ENCODE peak calls at places on chromosomes 2 and 18, in eight cellular contexts. D is NCI-H2081, P is GM06990, M is iris pigment epithelial cell, B is AG09309, U is amygdala, N is trophoblast cell, L is C1 segment of cervical spinal cord. Q is an unnamed sample.

GRCh38 chr18:811192-812122 is 585 bp downstream of the YES1 start:
- DNase-seq in D (no peak), P (no peak), M (peak), B (no peak), U (no peak), N (peak), L (no peak), Q (peak)

GRCh38 chr2:172554352-172555271 is 1.3 kb upstream of the PDK1 start:
- DNase-seq in D (no peak), P (no peak), M (no peak), B (no peak), U (no peak), N (peak), L (no peak), Q (no peak)

GRCh38 chr2:25380023-25380422 is 38.3 kb upstream of the DNMT3A start:
- DNase-seq in D (no peak), P (peak), M (no peak), B (no peak), U (no peak), N (no peak), L (no peak), Q (no peak)

GRCh38 chr2:152564754-152565551 is 152.3 kb downstream of the PRPF40A start:
- DNase-seq in D (no peak), P (peak), M (no peak), B (no peak), U (no peak), N (no peak), L (no peak), Q (no peak)

GRCh38 chr2:19352946-19353720 is 5.3 kb downstream of the OSR1 start:
- DNase-seq in D (no peak), P (no peak), M (no peak), B (no peak), U (no peak), N (no peak), L (no peak), Q (no peak)

GRCh38 chr2:81194176-81194575 is 889.6 kb upstream of the LRRTM1 start:
- DNase-seq in D (no peak), P (no peak), M (no peak), B (no peak), U (no peak), N (no peak), L (no peak), Q (no peak)

GRCh38 chr18:52694804-52695203 is 354.8 kb downstream of the DCC start:
- DNase-seq in D (peak), P (no peak), M (no peak), B (no peak), U (no peak), N (peak), L (no peak), Q (no peak)

GRCh38 chr2:101502095-101502494 is 27.2 kb upstream of the RFX8 start:
- DNase-seq in D (no peak), P (no peak), M (no peak), B (no peak), U (no peak), N (no peak), L (no peak), Q (no peak)

GRCh38 chr2:88190808-88191721 is 20.9 kb downstream of the THNSL2 start:
- DNase-seq in D (peak), P (no peak), M (peak), B (no peak), U (peak), N (peak), L (no peak), Q (peak)

GRCh38 chr18:80022613-80023012 is 11.6 kb upstream of the RBFA start:
- DNase-seq in D (peak), P (no peak), M (no peak), B (no peak), U (no peak), N (peak), L (no peak), Q (no peak)

GRCh38 chr2:238257786-238258700 is 18.2 kb upstream of the HES6 start:
- DNase-seq in D (no peak), P (no peak), M (no peak), B (no peak), U (no peak), N (peak), L (no peak), Q (no peak)

GRCh38 chr2:217218269-217219140 is 358.6 kb upstream of the TNP1 start:
- DNase-seq in D (no peak), P (peak), M (peak), B (peak), U (no peak), N (no peak), L (no peak), Q (no peak)

GRCh38 chr2:44522846-44523245 is 161.1 kb downstream of the CAMKMT start:
- DNase-seq in D (no peak), P (no peak), M (no peak), B (no peak), U (no peak), N (no peak), L (no peak), Q (no peak)

GRCh38 chr2:184597571-184597980 is 753 bp upstream of the ZNF804A start:
- DNase-seq in D (no peak), P (no peak), M (peak), B (no peak), U (peak), N (peak), L (no peak), Q (no peak)

GRCh38 chr2:176117823-176118376 is 1.3 kb downstream of the HOXD10 start:
- DNase-seq in D (no peak), P (no peak), M (no peak), B (no peak), U (no peak), N (no peak), L (no peak), Q (peak)

GRCh38 chr2:88077076-88077475 is 9.5 kb downstream of the SMYD1 start:
- DNase-seq in D (no peak), P (no peak), M (no peak), B (no peak), U (no peak), N (no peak), L (no peak), Q (no peak)

GRCh38 chr2:38619458-38620164 is 16.9 kb upstream of the HNRNPLL start:
- DNase-seq in D (no peak), P (no peak), M (peak), B (no peak), U (no peak), N (peak), L (no peak), Q (no peak)